ENCODE peak calls at places on chromosomes 3 and 15, in five cellular contexts. J is IMR-90, B is AG04450, K is breast epithelium, V is uterus. T is an unnamed sample.

GRCh38 chr3:174377096-174377495 is 482.0 kb upstream of the NAALADL2 start:
- DNase-seq in J (no peak), B (no peak), K (no peak), V (no peak), T (no peak)

GRCh38 chr15:62622775-62623174 is 419.8 kb upstream of the TPM1 start:
- DNase-seq in J (no peak), B (no peak), K (no peak), V (no peak), T (no peak)

GRCh38 chr3:157789162-157789561 is 285.9 kb upstream of the VEPH1 start:
- DNase-seq in J (no peak), B (no peak), K (no peak), V (no peak), T (no peak)

GRCh38 chr3:197003461-197004385 is 25.9 kb downstream of the MELTF start:
- DNase-seq in J (no peak), B (no peak), K (peak; percentile 47), V (no peak), T (no peak)

GRCh38 chr3:108406661-108407206 is 103.7 kb downstream of the MYH15 start:
- DNase-seq in J (peak; percentile 56), B (peak; percentile 16), K (no peak), V (no peak), T (no peak)

GRCh38 chr3:114745322-114746240 is 401.5 kb downstream of the ZBTB20 start:
- DNase-seq in J (peak; percentile 66), B (no peak), K (no peak), V (no peak), T (no peak)

GRCh38 chr15:68699881-68700394 is 120.8 kb downstream of the ANP32A start:
- DNase-seq in J (no peak), B (no peak), K (no peak), V (peak; percentile 43), T (no peak)

GRCh38 chr15:99962006-99962561 is 228.8 kb upstream of the LYSMD4 start:
- DNase-seq in J (no peak), B (no peak), K (no peak), V (peak; percentile 4), T (no peak)

GRCh38 chr3:192303235-192303634 is 424.1 kb downstream of the FGF12 start:
- DNase-seq in J (no peak), B (no peak), K (no peak), V (no peak), T (no peak)

GRCh38 chr3:45417949-45418847 is 29.8 kb downstream of the LARS2 start:
- DNase-seq in J (no peak), B (no peak), K (peak; percentile 19), V (no peak), T (no peak)

GRCh38 chr3:124558898-124559649 is 171.2 kb upstream of the UMPS start:
- DNase-seq in J (peak; percentile 96), B (peak; percentile 86), K (peak; percentile 67), V (peak; percentile 78), T (no peak)

GRCh38 chr3:114624047-114624445 is 330.2 kb downstream of the TIGIT start:
- DNase-seq in J (peak; percentile 71), B (peak; percentile 41), K (no peak), V (peak; percentile 58), T (no peak)

GRCh38 chr15:53644681-53645080 is 114.8 kb downstream of the WDR72 start:
- DNase-seq in J (no peak), B (no peak), K (no peak), V (no peak), T (no peak)

GRCh38 chr3:116140100-116140689 is 305.1 kb downstream of the LSAMP start:
- DNase-seq in J (peak; percentile 47), B (no peak), K (no peak), V (no peak), T (no peak)

GRCh38 chr3:11651900-11652299 is 8.2 kb upstream of the VGLL4 start:
- DNase-seq in J (peak; percentile 63), B (no peak), K (no peak), V (no peak), T (no peak)

GRCh38 chr3:48404440-48405342 is 25.2 kb downstream of the PLXNB1 start:
- DNase-seq in J (no peak), B (no peak), K (peak; percentile 27), V (peak; percentile 14), T (no peak)

GRCh38 chr15:27412413-27412812 is 441.4 kb downstream of the GABRG3 start:
- DNase-seq in J (no peak), B (no peak), K (no peak), V (no peak), T (no peak)

DNA sequence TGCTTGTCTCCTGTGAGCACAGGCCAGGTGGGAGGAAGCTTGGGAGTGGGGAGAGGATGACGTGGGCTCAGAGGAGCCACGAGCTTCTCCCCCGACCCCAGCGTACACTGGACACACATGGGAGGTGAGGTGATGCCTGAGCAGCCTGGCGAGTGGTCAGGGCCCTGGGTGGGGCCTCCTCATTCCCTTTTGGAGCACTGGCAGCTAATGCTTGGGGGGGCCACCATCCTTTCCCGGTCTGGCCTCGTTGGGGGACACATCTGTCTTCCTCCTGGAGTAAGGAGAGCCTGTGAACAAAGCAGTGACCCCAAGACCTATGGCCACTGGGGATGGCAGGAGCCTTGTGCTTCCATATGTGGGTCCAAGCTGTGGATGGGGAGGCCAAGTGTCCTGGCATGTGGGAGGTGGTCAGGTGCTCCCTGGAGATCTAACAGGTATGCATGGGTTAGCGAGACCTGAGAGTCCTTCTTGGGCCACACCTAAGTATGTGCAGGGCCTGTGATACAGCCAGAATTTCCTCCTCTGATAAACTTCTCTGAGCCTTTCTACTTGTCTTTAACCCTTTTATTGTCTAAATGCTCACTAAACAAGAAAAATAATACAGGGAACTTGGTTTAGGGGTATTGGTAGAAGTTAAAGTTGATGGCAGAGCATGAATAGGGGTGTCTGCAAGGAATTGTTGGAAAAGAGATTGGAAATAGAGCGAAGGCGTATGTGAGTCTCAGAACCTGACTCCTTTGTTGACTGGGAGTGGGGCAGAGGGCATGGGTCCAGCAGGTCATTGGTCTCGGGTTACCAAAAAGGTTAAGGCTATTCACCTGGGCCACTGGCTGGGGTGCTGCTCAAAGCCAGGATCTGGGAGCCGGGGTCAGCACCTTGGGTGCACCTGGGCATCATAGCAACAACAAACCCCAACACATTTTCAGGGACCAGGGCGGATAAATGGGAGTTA is 9.6 kb downstream of the KLF13 start:
- DNase-seq in J (no peak), B (no peak), K (no peak), V (no peak), T (no peak)
- H3K27ac ChIP-seq in J (no peak overlapping the region), B (no peak overlapping the region), K (peak overlapping the region; percentile 77), V (peak overlapping the region; percentile 35), T (peak overlapping the region; percentile 51)

DNA sequence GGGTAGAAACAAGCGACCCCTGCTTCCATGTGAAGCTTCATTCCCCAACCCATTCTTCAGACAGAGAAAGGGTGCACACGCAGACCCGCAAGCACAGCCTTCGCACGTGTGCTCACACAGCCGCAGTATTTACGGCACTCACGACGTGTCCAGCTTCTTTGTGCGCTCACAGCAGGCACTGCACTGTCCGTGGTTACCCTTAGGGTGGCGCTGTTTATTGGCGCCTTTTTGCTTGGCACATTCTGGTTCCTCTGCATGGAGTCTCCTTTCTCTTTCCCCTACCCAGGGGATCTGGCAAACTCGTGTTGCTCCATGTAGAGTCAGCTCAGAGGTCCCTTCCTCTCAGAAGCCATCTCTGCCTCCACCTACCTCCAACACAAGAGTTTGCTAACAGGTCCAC is 115.1 kb downstream of the SLCO3A1 start:
- DNase-seq in J (no peak), B (no peak), K (no peak), V (no peak), T (no peak)
- TF ChIP-seq CTCF in J (no peak), B (no peak), K (no peak), V (no peak), T (no peak)

DNA sequence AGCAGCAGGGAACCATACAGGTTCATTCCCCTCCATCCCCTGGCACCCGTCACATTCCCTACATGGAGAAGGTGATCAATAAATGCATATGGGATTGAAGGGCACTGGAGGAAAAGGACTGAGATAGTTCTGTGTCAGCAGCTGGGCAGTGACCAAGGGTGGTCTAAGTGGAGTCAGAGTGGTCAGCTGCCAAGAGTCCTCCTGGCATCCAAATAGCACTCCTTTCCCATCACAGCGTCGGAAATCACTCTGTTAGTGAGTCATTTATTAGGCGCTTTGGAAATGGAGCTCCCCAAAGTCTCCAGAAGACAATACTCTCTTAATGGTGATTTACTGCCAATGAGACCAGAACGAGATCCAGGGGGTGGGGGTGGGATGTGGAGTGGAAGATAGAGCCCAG is 6.8 kb upstream of the TRH start:
- DNase-seq in J (no peak), B (no peak), K (no peak), V (no peak), T (no peak)
- H3K27me3 ChIP-seq in J (peaks cover 73% of the 10 kb centered on the region), B (peaks cover 50% of the 10 kb centered on the region), K (no peaks in the 10 kb centered on the region), V (no peaks in the 10 kb centered on the region), T (no peaks in the 10 kb centered on the region)

DNA sequence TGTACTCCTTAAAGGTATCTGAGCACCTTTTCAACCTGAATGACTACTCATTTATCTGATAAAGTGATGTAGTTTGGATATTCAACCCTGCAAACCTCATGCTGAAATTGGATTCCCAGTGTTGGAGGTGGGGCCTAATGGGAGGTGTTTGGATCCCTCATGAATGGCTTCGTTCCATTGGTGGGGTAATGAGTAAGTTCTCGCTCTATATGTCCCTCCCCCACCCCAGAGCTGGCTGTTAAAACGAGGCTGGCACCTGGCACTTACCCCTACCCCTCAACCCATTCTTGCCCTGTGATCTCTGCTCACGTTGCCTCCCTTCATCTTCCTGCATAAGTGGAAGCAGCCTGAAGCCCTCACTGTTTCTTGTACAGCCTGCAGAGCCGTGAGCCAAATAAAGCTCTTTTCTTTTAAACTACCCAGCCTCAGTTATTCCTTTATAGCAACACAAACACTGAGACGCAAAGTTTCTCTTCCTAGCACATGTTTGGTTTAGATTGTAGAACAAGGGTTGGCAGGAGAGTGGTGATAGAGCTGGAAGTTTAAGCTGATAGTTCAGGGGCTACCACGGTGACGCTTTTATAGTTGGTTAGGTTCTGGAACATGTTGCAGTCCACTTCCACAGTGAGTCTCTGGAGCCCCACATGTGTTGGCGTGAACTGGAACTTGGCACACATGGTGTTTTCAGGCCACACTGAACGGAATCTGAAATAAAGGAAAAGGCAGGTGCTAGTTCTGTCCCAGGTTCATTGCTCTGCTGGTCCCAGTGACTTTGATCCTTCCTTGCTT is 11.8 kb downstream of the CCNDBP1 start:
- DNase-seq in J (no peak), B (no peak), K (no peak), V (no peak), T (no peak)
- H3K27ac ChIP-seq in J (no peak overlapping the region), B (no peak overlapping the region), K (no peak overlapping the region), V (no peak overlapping the region), T (no peak overlapping the region)